ENCODE peak calls at places on chromosome 1, in four cellular contexts. Z is SK-N-SH, P is epithelial cell of esophagus, O is heart right ventricle. K is an unnamed sample.

GRCh38 chr1:94621392-94621791 is 79.8 kb upstream of the F3 start:
- DNase-seq in P (peak; percentile 97), Z (peak; percentile 22), O (no peak), K (peak; percentile 35)

GRCh38 chr1:201724039-201724759 is 104.8 kb upstream of the IPO9 start:
- DNase-seq in O (peak; percentile 76), Z (no peak), P (no peak), K (no peak)

GRCh38 chr1:12696658-12697057 is 19.3 kb upstream of the AADACL3 start:
- DNase-seq in Z (no peak), P (no peak), O (no peak), K (no peak)

GRCh38 chr1:48017716-48018115 is 20.5 kb upstream of the TRABD2B start:
- DNase-seq in Z (no peak), O (no peak), P (peak; percentile 35), K (no peak)

GRCh38 chr1:2406451-2407041 is 5.8 kb downstream of the PEX10 start:
- DNase-seq in Z (no peak), O (no peak), P (no peak), K (peak; percentile 56)

GRCh38 chr1:233635765-233636502 is 22.0 kb downstream of the KCNK1 start:
- DNase-seq in Z (no peak), P (no peak), O (no peak), K (no peak)

GRCh38 chr1:213268221-213268620 is 217.2 kb downstream of the RPS6KC1 start:
- DNase-seq in Z (no peak), O (no peak), P (peak; percentile 45), K (no peak)

GRCh38 chr1:241998950-241999495 is at the start of gene MAP1LC3C:
- DNase-seq in O (no peak), P (no peak), Z (no peak), K (no peak)

GRCh38 chr1:1437033-1437903 is 1.8 kb downstream of the VWA1 start:
- DNase-seq in O (no peak), P (no peak), Z (peak; percentile 34), K (no peak)

GRCh38 chr1:100734716-100735115 is 15.2 kb downstream of the VCAM1 start:
- DNase-seq in P (peak; percentile 15), O (no peak), Z (no peak), K (no peak)

GRCh38 chr1:232952514-232953175 is 2.2 kb downstream of the NTPCR start:
- DNase-seq in O (no peak), Z (peak; percentile 66), P (peak; percentile 90), K (peak; percentile 73)

GRCh38 chr1:21344098-21344749 is 54.0 kb upstream of the ECE1 start:
- DNase-seq in Z (peak; percentile 23), P (no peak), O (no peak), K (no peak)

GRCh38 chr1:54218883-54219687 is 19.1 kb downstream of the MRPL37 start:
- DNase-seq in P (no peak), Z (no peak), O (no peak), K (no peak)

GRCh38 chr1:27410709-27411108 is 18.3 kb downstream of the GPR3 start:
- DNase-seq in O (no peak), P (no peak), Z (no peak), K (no peak)

GRCh38 chr1:157862114-157863070 is 20.8 kb upstream of the CD5L start:
- DNase-seq in O (no peak), P (peak; percentile 89), Z (no peak), K (no peak)

GRCh38 chr1:6239950-6240768 is 3.8 kb upstream of the HES3 start:
- DNase-seq in O (no peak), Z (no peak), P (peak; percentile 65), K (no peak)

GRCh38 chr1:47572731-47573505 is 135.1 kb downstream of the FOXD2 start:
- DNase-seq in O (no peak), P (no peak), Z (no peak), K (no peak)

GRCh38 chr1:158496379-158496778 is 24.4 kb downstream of the OR10R2 start:
- DNase-seq in P (peak; percentile 37), Z (no peak), O (no peak), K (no peak)

GRCh38 chr1:21752186-21752585 is 30.8 kb downstream of the USP48 start:
- DNase-seq in P (no peak), O (no peak), Z (no peak), K (no peak)

GRCh38 chr1:167084739-167085138 is 5.4 kb downstream of the GPA33 start:
- DNase-seq in P (no peak), Z (no peak), O (no peak), K (no peak)

GRCh38 chr1:167086033-167086432 is 4.1 kb downstream of the GPA33 start:
- DNase-seq in O (no peak), Z (no peak), P (peak; percentile 25), K (no peak)

GRCh38 chr1:167090289-167090942 is at the start of gene GPA33:
- DNase-seq in P (no peak), O (no peak), Z (no peak), K (no peak)

GRCh38 chr1:167092653-167093052 is 1.2 kb upstream of the STYXL2 start:
- DNase-seq in O (no peak), P (no peak), Z (no peak), K (no peak)

DNA sequence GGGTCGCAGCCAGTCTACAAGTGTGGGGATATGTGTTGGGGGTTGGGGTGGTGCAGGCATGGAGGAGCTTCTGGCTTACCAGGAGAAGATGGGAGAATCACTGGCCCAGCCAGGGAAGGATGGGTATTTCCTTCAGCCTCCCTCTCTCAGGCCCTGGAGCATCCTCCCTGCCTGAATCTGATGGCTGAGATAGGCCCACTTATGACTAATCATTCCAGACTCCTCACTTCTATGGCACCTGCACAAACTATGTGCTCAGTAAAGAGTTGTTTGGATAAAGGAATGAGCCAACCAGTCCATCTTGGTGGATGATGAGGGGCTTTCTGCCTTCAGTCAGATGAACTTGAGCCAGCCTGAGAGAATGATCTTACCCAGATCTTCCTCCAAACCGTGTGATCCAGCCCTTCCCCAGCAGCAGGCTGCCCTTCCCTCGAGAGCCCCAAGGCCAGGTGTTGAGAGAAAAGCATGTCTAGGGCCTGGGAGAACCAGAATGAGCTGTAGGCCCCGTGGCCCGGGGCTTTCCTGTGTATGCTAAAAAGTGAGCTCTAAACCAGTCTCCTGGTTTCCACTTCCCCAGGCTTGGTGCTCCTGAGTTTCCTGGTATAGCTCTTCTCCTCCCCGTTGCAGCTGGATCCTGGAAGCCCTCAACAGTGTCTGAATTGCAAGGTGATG is 1.3 kb downstream of the GPA33 start:
- DNase-seq in P (no peak), Z (no peak), O (no peak), K (no peak)
- TF ChIP-seq CTCF in P (no peak), Z (no peak), O (no peak), K (no peak)

GRCh38 chr1:89599332-89599630 is 33.6 kb upstream of the LRRC8C start:
- DNase-seq in O (no peak), P (no peak), Z (no peak), K (no peak)
- TF ChIP-seq CTCF in O (no peak), P (no peak), Z (no peak), K (no peak)

GRCh38 chr1:34786521-34787325 is 5.7 kb downstream of the GJB3 start:
- DNase-seq in P (peak; percentile 81), O (peak; percentile 77), Z (peak; percentile 86), K (peak; percentile 64)

GRCh38 chr1:34785875-34786470 is 5.0 kb downstream of the GJB3 start:
- DNase-seq in Z (no peak), P (no peak), O (no peak), K (no peak)

GRCh38 chr1:34785231-34785874 is 4.3 kb downstream of the GJB3 start:
- DNase-seq in P (no peak), O (no peak), Z (no peak), K (no peak)

GRCh38 chr1:34784751-34785221 is 3.8 kb downstream of the GJB3 start:
- DNase-seq in P (no peak), Z (no peak), O (no peak), K (no peak)

DNA sequence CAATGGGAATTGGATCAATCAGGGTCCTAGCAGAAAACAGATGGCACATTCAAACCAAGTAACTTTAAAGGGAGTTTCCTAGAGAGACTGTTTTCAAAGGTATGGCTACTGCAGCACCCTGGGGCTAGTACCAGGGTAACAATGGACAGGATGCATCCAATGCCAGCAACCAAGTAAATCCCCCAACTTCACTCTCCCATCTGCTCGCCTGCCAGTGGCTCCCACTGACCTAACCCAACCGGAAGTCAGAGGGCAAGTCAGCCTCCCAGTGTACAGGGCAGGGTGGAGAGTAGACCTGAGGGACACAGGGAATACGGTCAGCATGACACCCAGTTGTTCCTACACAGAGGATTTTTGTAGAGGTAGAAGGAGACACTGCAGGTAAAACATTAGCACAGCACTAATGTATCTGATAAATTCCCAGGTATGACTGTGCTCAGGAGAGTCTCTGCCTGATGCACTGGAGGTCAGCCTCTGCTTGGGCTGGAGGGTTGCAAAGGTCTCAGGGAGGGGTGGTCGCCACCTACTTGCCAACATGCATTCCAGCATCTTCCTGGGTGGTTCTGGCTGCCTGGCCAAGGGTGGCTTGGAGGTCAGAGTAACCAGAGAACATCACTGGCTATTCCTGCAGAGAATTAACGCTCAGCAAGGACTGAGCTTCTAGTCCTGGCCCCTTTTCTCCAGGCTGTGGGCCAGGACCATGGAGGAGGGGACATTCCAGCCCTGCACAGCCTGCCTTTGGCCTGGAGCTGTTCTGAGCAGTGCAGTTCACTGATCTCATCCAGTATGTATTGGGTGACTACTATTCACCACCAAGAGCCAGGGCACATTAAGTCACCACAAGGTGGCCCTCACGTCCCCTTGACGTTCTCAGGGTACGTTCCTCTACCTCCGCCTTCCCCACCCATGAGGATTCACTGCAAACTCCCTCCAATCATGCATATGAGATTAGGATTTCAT is 5.1 kb upstream of the GJA4 start:
- DNase-seq in P (peak; percentile 37), O (peak; percentile 31), Z (no peak), K (no peak)
- TF ChIP-seq CTCF in P (no peak), O (peak; percentile 27), Z (no peak), K (peak; percentile 27)

GRCh38 chr1:181135815-181136737 is 47.6 kb downstream of the IER5 start:
- DNase-seq in P (peak; percentile 93), O (no peak), Z (peak; percentile 42), K (no peak)

GRCh38 chr1:181133969-181134418 is 45.5 kb downstream of the IER5 start:
- DNase-seq in P (no peak), O (no peak), Z (no peak), K (no peak)

GRCh38 chr1:181136738-181137122 is 48.2 kb downstream of the IER5 start:
- DNase-seq in P (no peak), O (no peak), Z (no peak), K (no peak)

GRCh38 chr1:181134543-181135461 is 46.3 kb downstream of the IER5 start:
- DNase-seq in O (peak; percentile 26), P (peak; percentile 98), Z (peak; percentile 55), K (no peak)

GRCh38 chr1:181135462-181135781 is 46.9 kb downstream of the IER5 start:
- DNase-seq in Z (peak; percentile 68), O (peak; percentile 31), P (no peak), K (no peak)
- TF ChIP-seq CTCF in Z (peak; percentile 39), O (peak; percentile 16), P (peak; percentile 53), K (peak; percentile 36)

GRCh38 chr1:40143891-40144575 is 17.2 kb upstream of the RLF start:
- DNase-seq in P (peak; percentile 74), O (peak; percentile 57), Z (peak; percentile 60), K (peak; percentile 56)
- TF ChIP-seq CTCF in P (peak; percentile 82), O (peak; percentile 59), Z (peak; percentile 81), K (peak; percentile 71)

GRCh38 chr1:70353038-70353437 is 1.5 kb downstream of the ANKRD13C start:
- DNase-seq in O (no peak), P (no peak), Z (no peak), K (no peak)

GRCh38 chr1:70353641-70354331 is 736 bp downstream of the ANKRD13C start:
- DNase-seq in Z (no peak), O (no peak), P (peak; percentile 21), K (no peak)

GRCh38 chr1:70355111-70355407 is 537 bp upstream of the ANKRD13C start:
- DNase-seq in P (no peak), Z (no peak), O (no peak), K (no peak)

GRCh38 chr1:70358921-70359564 is 4.5 kb upstream of the ANKRD13C start:
- DNase-seq in O (no peak), Z (no peak), P (peak; percentile 45), K (no peak)

GRCh38 chr1:70354332-70355110 is at the start of gene ANKRD13C:
- DNase-seq in P (peak; percentile 97), O (peak; percentile 96), Z (peak; percentile 94), K (peak; percentile 88)
- TF ChIP-seq CTCF in P (peak; percentile 10), O (no peak), Z (no peak), K (no peak)